ENCODE peak calls at places on chromosomes 3 and 15, in six cellular contexts. L is Peyer's patch, H is astrocyte of the spinal cord, O is cardiac muscle cell, N is AG10803, T is breast epithelium. D is an unnamed sample.

GRCh38 chr3:71109241-71109976 is 474.1 kb downstream of the FOXP1 start:
- DNase-seq in L (no peak), H (peak), O (no peak), N (peak), T (no peak), D (peak)

GRCh38 chr3:179410317-179410716 is 41.0 kb downstream of the GNB4 start:
- DNase-seq in L (no peak), H (peak), O (no peak), N (peak), T (no peak), D (peak)

GRCh38 chr3:127735767-127736693 is 63.3 kb downstream of the ABTB1 start:
- DNase-seq in L (peak), H (peak), O (no peak), N (peak), T (no peak), D (peak)

GRCh38 chr3:64091501-64091900 is 68.2 kb upstream of the PSMD6 start:
- DNase-seq in L (no peak), H (no peak), O (no peak), N (no peak), T (no peak), D (no peak)

GRCh38 chr3:13022348-13023250 is 50.6 kb downstream of the IQSEC1 start:
- DNase-seq in L (no peak), H (peak), O (peak), N (peak), T (peak), D (peak)

GRCh38 chr3:128278761-128279593 is 125.7 kb downstream of the EEFSEC start:
- DNase-seq in L (no peak), H (peak), O (peak), N (peak), T (no peak), D (peak)

GRCh38 chr3:57746156-57747125 is 9.7 kb upstream of the SLMAP start:
- DNase-seq in L (no peak), H (no peak), O (no peak), N (peak), T (no peak), D (no peak)

GRCh38 chr15:69324031-69324430 is 25.3 kb downstream of the PAQR5 start:
- DNase-seq in L (no peak), H (no peak), O (no peak), N (peak), T (no peak), D (no peak)

GRCh38 chr15:40256642-40257235 is 17.9 kb downstream of the PAK6 start:
- DNase-seq in L (no peak), H (peak), O (no peak), N (no peak), T (no peak), D (peak)

GRCh38 chr15:40252438-40253178 is 13.7 kb downstream of the PAK6 start:
- DNase-seq in L (peak), H (no peak), O (peak), N (no peak), T (no peak), D (peak)

GRCh38 chr15:40253179-40253790 is 14.4 kb downstream of the PAK6 start:
- DNase-seq in L (no peak), H (no peak), O (no peak), N (no peak), T (no peak), D (no peak)

GRCh38 chr15:40255033-40255432 is 16.2 kb downstream of the PAK6 start:
- DNase-seq in L (no peak), H (no peak), O (no peak), N (no peak), T (no peak), D (no peak)

DNA sequence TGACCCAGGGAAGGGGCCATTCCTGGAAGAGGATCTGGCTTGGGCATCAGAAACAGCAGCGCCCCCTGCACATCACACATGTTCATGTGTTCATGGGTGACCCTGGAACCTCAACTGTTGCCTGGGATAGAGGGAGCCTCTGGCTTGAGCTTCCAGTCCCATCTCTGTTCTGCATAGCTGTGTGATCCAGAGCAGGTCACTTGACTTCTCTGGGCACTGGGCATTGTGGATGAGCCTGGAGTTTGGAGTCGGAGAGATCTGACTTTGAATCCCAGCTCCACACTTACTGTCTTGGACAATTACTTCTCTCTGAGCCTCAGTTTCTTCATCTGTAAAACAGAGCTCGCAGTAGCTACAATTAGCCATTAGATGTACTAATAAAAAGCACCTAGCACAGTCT is 15.6 kb downstream of the PAK6 start:
- DNase-seq in L (no peak), H (no peak), O (no peak), N (no peak), T (no peak), D (no peak)
- TF ChIP-seq CTCF in L (no peak), H (no peak), O (no peak), N (no peak), T (no peak), D (no peak)

DNA sequence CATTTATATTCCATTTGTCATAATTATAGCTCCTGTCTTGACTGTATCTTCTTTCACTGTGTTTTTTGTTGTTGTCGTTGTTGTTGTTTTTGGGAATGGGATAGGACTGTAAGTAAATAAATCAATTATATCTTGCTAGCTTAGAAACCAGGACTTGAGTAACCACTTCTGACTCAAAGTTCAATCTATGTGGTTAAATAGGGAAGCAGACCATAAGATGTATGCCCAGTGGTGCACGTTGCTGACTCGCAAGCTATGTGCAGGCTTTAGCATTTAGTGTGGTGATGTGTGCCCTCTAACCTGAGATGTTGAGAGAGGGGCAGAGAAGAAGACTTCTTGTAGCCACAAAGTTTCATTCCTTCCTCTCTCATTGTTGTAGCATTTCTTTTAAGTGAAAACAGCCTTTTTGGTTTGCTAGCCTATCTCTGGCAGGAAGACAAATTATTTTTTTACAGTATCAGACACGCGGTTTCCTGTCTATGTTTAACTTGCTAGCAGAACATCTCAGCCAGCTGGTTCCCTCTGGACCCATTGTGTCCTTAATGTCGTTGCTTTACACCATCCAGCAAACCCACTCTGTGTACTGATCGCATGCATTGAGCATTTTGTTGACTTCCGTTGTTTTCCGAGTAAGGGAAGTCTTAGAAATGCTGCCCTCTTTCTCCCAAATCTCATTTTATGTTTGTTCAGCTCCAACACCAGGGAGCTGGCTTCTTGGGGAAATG is 52.1 kb downstream of the TGFBR2 start:
- DNase-seq in L (no peak), H (peak), O (no peak), N (peak), T (no peak), D (peak)
- H3K4me3 ChIP-seq in L (no peak), H (no peak), O (no peak), N (no peak), T (no peak), D (no peak)

GRCh38 chr3:38560996-38561717 is 65.0 kb downstream of the EXOG start:
- DNase-seq in L (no peak), H (no peak), O (no peak), N (no peak), T (no peak), D (no peak)

GRCh38 chr3:38555926-38556325 is 59.8 kb downstream of the EXOG start:
- DNase-seq in L (no peak), H (no peak), O (no peak), N (no peak), T (no peak), D (no peak)

GRCh38 chr3:38556640-38557358 is 60.7 kb downstream of the EXOG start:
- DNase-seq in L (no peak), H (no peak), O (no peak), N (no peak), T (no peak), D (no peak)

GRCh38 chr3:38560284-38560683 is 64.1 kb downstream of the EXOG start:
- DNase-seq in L (no peak), H (no peak), O (no peak), N (no peak), T (no peak), D (no peak)

DNA sequence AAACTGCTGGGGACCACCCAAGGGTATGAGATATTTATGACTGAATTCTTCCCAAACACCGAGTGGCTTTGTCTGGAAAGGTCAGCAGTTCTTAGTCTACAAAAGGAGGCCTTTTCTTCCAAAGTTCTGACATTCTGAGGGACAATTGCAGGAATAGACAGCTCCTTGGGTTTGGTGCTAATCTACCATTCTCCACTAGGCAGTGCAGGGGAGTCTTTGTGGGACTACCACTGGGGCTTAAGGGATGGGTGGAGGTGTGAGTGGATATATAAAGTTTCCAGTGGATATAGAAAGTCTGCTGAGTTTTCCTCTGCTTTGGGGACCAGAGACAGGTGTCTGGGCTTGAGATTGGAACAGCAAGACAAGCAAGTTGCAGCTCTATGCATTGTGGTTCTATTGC is 62.7 kb downstream of the EXOG start:
- DNase-seq in L (no peak), H (no peak), O (no peak), N (no peak), T (no peak), D (no peak)
- TF ChIP-seq CTCF in L (no peak), H (no peak), O (no peak), N (no peak), T (no peak), D (no peak)

GRCh38 chr15:43930556-43930955 is 103.8 kb downstream of the WDR76 start:
- DNase-seq in L (no peak), H (no peak), O (peak), N (no peak), T (no peak), D (no peak)

GRCh38 chr15:43932036-43932435 is 105.2 kb downstream of the WDR76 start:
- DNase-seq in L (no peak), H (no peak), O (no peak), N (no peak), T (no peak), D (no peak)

GRCh38 chr15:43930079-43930478 is 103.3 kb downstream of the WDR76 start:
- DNase-seq in L (no peak), H (peak), O (peak), N (peak), T (no peak), D (peak)

GRCh38 chr15:43932907-43933306 is 106.1 kb downstream of the WDR76 start:
- DNase-seq in L (no peak), H (peak), O (no peak), N (no peak), T (no peak), D (no peak)

DNA sequence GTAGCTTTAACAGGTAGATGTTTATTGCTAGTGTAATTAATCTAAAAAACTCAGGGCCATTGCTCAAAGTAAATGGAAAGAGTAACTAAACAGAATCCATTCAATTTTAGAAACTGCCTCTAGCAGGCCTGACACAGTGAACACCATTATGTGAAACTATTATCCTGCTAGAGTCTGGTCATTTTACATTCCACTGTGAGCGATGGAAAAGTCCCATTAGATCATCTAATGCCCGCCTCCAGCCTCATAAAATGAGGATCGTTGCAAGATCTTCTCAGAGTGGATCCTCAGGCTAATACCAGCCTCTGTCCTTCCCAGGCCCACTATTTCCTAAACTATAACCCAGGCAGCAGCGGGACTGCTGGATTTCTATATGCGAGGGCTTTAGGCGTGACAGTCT is 107.7 kb downstream of the WDR76 start:
- DNase-seq in L (no peak), H (peak), O (no peak), N (no peak), T (no peak), D (no peak)
- H3K4me3 ChIP-seq in L (no peak), H (no peak), O (no peak), N (no peak), T (no peak), D (no peak)

DNA sequence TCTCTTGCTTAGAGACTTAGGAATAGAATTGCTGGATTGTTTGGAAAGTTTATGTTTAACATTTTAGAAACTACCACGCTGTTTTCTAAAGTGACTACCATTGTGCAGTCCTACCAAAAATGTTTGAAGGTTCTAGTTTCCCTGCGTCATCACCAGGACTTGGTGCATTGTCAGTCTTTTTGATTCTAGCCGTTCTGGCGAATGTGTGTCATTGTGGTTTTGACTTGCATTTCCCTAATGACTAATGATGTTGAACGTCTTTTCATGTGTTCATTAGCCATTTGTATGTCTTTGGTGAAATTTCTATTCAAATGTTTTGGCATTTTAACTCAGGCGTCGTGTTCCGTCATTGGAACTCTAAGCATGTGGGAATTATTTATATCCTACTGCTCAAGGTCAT is 58.0 kb downstream of the CHD2 start:
- DNase-seq in L (no peak), H (peak), O (no peak), N (peak), T (no peak), D (peak)
- TF ChIP-seq CTCF in L (no peak), H (no peak), O (no peak), N (no peak), T (no peak), D (no peak)

GRCh38 chr3:98968824-98969223 is 67.3 kb upstream of the DCBLD2 start:
- DNase-seq in L (no peak), H (no peak), O (no peak), N (no peak), T (no peak), D (no peak)

GRCh38 chr3:98972720-98973119 is 71.2 kb upstream of the DCBLD2 start:
- DNase-seq in L (no peak), H (no peak), O (no peak), N (no peak), T (no peak), D (no peak)

GRCh38 chr3:98969295-98969694 is 67.8 kb upstream of the DCBLD2 start:
- DNase-seq in L (no peak), H (no peak), O (no peak), N (no peak), T (no peak), D (no peak)

GRCh38 chr3:98972155-98972554 is 70.7 kb upstream of the DCBLD2 start:
- DNase-seq in L (no peak), H (peak), O (no peak), N (peak), T (no peak), D (peak)

DNA sequence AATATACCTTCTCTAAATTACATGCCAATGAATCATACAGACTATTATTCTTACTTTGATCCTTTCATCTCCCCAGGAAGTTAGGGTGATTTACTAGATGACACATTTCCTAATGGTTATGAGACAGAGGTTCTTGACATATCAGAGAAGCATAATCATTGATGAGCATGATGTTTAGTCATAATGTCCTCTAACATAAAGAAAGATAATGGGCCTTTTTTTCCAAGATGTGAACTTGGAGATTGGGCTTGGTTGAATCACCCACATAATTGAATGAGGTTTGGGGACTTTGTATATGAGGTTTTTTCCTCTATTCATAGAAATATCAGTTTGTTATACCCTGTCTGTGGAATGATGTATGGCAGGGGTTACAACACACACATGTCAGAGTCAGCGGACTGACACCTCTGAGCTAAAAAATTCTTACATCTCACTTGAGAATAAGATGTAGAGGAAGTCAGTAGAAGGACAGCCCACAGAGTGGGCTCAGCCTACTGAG is 69.7 kb upstream of the DCBLD2 start:
- DNase-seq in L (no peak), H (peak), O (no peak), N (peak), T (no peak), D (peak)
- H3K4me3 ChIP-seq in L (no peak), H (no peak), O (no peak), N (no peak), T (no peak), D (no peak)

D was measured in choroid plexus epithelial cell.